ENCODE peak calls at places on chromosomes 5 and 9, in seven cellular contexts. M is foreskin fibroblast; Y is psoas muscle; N is AG04449; E is lower leg skin; L is CD8-positive, alpha-beta T cell; U is uterus. P is an unnamed sample.

GRCh38 chr9:132699926-132700325 is 29.7 kb downstream of the GTF3C4 start:
- DNase-seq in M (peak), Y (no peak), N (no peak), E (no peak), L (no peak), U (no peak), P (no peak)

GRCh38 chr5:139745121-139745799 is 50.3 kb upstream of the PSD2 start:
- DNase-seq in M (peak), Y (peak), N (peak), E (no peak), L (no peak), U (no peak), P (peak)

GRCh38 chr9:123735376-123735775 is 194.6 kb downstream of the DENND1A start:
- DNase-seq in M (no peak), Y (no peak), N (no peak), E (no peak), L (no peak), U (no peak), P (no peak)

GRCh38 chr5:138032028-138032571 is 779 bp downstream of the FAM13B start:
- DNase-seq in M (peak), Y (peak), N (no peak), E (peak), L (no peak), U (peak), P (peak)

GRCh38 chr5:77898385-77898784 is 122.2 kb upstream of the TBCA start:
- DNase-seq in M (no peak), Y (no peak), N (no peak), E (no peak), L (no peak), U (no peak), P (no peak)

GRCh38 chr5:105506692-105507277 is 1944.2 kb upstream of the NUDT12 start:
- DNase-seq in M (peak), Y (no peak), N (no peak), E (no peak), L (no peak), U (no peak), P (no peak)

GRCh38 chr9:133348763-133349573 is 950 bp downstream of the RPL7A start:
- DNase-seq in M (no peak), Y (no peak), N (no peak), E (no peak), L (no peak), U (no peak), P (no peak)

GRCh38 chr5:125559296-125559695 is 812.9 kb upstream of the ZNF608 start:
- DNase-seq in M (peak), Y (no peak), N (peak), E (no peak), L (no peak), U (peak), P (no peak)

GRCh38 chr9:16252631-16253030 is 617.8 kb downstream of the BNC2 start:
- DNase-seq in M (no peak), Y (no peak), N (no peak), E (no peak), L (no peak), U (no peak), P (no peak)

GRCh38 chr5:555058-555623 is 30.9 kb upstream of the SLC9A3 start:
- DNase-seq in M (no peak), Y (no peak), N (no peak), E (no peak), L (peak), U (no peak), P (no peak)

GRCh38 chr5:43017438-43017820 is 22.7 kb downstream of the ANXA2R start:
- DNase-seq in M (peak), Y (peak), N (no peak), E (no peak), L (peak), U (no peak), P (no peak)

GRCh38 chr5:72402959-72403628 is 82.9 kb downstream of the PTCD2 start:
- DNase-seq in M (peak), Y (no peak), N (no peak), E (no peak), L (no peak), U (peak), P (no peak)

GRCh38 chr5:57417981-57418380 is 64.6 kb downstream of the ACTBL2 start:
- DNase-seq in M (no peak), Y (no peak), N (no peak), E (no peak), L (no peak), U (no peak), P (no peak)

GRCh38 chr5:139669681-139670368 is 21.7 kb downstream of the CXXC5 start:
- DNase-seq in M (no peak), Y (no peak), N (no peak), E (no peak), L (peak), U (no peak), P (no peak)

GRCh38 chr5:141525659-141526058 is 36.8 kb downstream of the PCDHGC5 start:
- DNase-seq in M (no peak), Y (no peak), N (no peak), E (no peak), L (no peak), U (no peak), P (no peak)

GRCh38 chr9:7216004-7216821 is 458.4 kb downstream of the KDM4C start:
- DNase-seq in M (peak), Y (no peak), N (no peak), E (no peak), L (no peak), U (no peak), P (no peak)

GRCh38 chr9:114847492-114848417 is 41.9 kb upstream of the TNFSF15 start:
- DNase-seq in M (no peak), Y (no peak), N (no peak), E (no peak), L (no peak), U (no peak), P (no peak)

DNA sequence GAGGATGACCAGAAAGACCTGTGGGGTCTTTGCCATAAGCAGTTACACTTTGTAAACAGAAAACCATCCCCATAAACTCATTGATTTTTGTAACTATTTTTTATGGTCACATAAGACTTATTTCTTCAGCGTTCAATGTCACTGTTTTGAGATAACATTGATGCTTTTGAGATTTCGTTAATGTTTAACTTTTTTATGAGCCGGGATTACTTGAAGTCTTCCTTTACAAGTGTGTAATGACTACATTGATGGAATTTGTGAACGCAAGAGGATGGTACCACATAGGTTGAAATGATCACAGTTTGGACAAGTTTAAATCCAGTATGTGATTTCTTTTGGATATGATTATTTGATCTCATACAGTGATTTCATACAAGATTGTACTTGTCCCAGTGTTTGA is 1.8 kb downstream of the SLC12A2 start:
- DNase-seq in M (no peak), Y (no peak), N (no peak), E (no peak), L (no peak), U (no peak), P (no peak)
- H3K4me3 ChIP-seq in M (peak), Y (peak), N (peak), E (no peak), L (no peak), U (peak), P (peak)

GRCh38 chr9:127930298-127931091 is at the start of gene PIP5KL1:
- DNase-seq in M (peak), Y (peak), N (no peak), E (no peak), L (peak), U (peak), P (peak)
- H3K4me3 ChIP-seq in M (peak), Y (peak), N (peak), E (peak), L (peak), U (peak), P (peak)

GRCh38 chr9:33708441-33708840 is 86.9 kb upstream of the PRSS3 start:
- DNase-seq in M (no peak), Y (no peak), N (no peak), E (no peak), L (no peak), U (no peak), P (no peak)

GRCh38 chr9:33703430-33704096 is 91.8 kb upstream of the PRSS3 start:
- DNase-seq in M (no peak), Y (no peak), N (no peak), E (no peak), L (no peak), U (no peak), P (no peak)

GRCh38 chr9:33714989-33715388 is 80.4 kb upstream of the PRSS3 start:
- DNase-seq in M (no peak), Y (no peak), N (no peak), E (no peak), L (no peak), U (no peak), P (no peak)

GRCh38 chr9:33709241-33709640 is 86.1 kb upstream of the PRSS3 start:
- DNase-seq in M (no peak), Y (no peak), N (no peak), E (no peak), L (no peak), U (no peak), P (no peak)
- H3K4me3 ChIP-seq in M (no peak), Y (no peak), N (no peak), E (no peak), L (no peak), U (no peak), P (no peak)

DNA sequence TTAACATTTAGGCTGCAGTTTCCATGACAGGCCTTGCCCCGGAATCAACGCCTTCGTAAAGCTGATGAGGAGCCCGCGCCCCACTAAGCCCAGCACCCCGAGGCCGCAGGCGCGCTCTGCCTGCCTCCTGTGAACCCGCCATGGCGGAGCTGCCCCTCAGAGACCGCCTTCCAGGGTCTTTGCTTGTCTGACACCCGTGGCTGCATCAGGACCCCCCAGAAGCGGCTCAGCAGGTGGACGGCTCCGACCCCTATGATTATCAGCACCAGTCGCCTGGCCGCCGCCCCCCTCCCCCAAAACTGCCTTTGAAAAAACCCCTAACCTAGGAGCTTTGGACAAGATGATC is 507 bp upstream of the DPH7 start:
- DNase-seq in M (no peak), Y (peak), N (no peak), E (no peak), L (no peak), U (no peak), P (no peak)
- H3K4me3 ChIP-seq in M (peak), Y (peak), N (peak), E (no peak), L (peak), U (peak), P (peak)

GRCh38 chr9:87601595-87601994 is 103.9 kb downstream of the DAPK1 start:
- DNase-seq in M (no peak), Y (no peak), N (no peak), E (no peak), L (no peak), U (no peak), P (no peak)

GRCh38 chr9:87603854-87604490 is 106.3 kb downstream of the DAPK1 start:
- DNase-seq in M (no peak), Y (no peak), N (no peak), E (no peak), L (no peak), U (no peak), P (no peak)

GRCh38 chr9:87604886-87605588 is 107.4 kb downstream of the DAPK1 start:
- DNase-seq in M (no peak), Y (no peak), N (no peak), E (no peak), L (no peak), U (no peak), P (no peak)

GRCh38 chr9:87601175-87601574 is 103.5 kb downstream of the DAPK1 start:
- DNase-seq in M (no peak), Y (peak), N (no peak), E (peak), L (no peak), U (no peak), P (no peak)

GRCh38 chr9:87602933-87603643 is 105.4 kb downstream of the DAPK1 start:
- DNase-seq in M (no peak), Y (no peak), N (no peak), E (no peak), L (no peak), U (no peak), P (no peak)
- H3K4me3 ChIP-seq in M (no peak), Y (no peak), N (no peak), E (no peak), L (no peak), U (no peak), P (no peak)

DNA sequence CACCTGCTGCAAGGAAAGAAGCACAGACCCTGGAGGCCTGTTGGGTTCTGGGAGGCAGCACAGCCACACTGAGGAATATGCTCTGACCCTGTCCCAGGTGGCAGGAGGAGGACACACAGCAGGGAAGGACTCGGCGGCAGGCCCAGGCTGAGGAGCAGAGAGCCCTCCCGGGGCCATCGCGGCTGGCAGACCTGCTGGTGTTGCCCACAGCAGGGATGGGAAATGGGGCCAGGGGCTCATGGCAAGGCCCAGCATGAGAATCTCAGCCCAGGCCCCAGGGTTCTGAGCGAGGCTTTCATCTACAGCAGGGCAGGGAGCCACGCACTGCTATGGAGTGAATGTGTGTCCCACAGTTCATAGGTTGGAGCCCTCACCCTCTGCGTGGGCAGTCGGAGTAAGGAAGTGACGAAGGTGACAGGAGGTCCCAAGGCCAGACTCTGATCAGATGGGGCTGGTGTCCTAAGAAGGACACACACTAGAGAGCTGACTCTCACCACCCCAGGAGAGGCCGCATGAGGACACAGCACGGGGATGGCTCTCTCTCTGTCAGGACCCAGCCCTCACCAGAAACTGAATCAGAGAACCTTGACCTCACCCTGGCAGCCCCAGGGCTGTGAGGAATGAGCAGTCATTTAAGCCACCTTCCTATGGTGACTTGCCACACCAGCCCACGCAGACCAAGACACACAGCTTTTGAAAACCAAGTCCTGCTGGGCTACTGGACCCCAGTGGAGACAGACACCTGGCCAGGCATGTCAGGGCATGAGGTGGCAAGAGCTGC is 10.3 kb upstream of the GPSM1 start:
- DNase-seq in M (peak), Y (no peak), N (no peak), E (no peak), L (no peak), U (no peak), P (no peak)
- H3K4me3 ChIP-seq in M (no peak), Y (no peak), N (no peak), E (no peak), L (no peak), U (no peak), P (no peak)

GRCh38 chr5:1562599-1562998 is 38.8 kb upstream of the LPCAT1 start:
- DNase-seq in M (no peak), Y (no peak), N (no peak), E (no peak), L (no peak), U (no peak), P (no peak)

GRCh38 chr5:1563051-1563461 is 39.3 kb upstream of the LPCAT1 start:
- DNase-seq in M (no peak), Y (no peak), N (no peak), E (no peak), L (no peak), U (no peak), P (no peak)

GRCh38 chr5:1564182-1564748 is 40.5 kb upstream of the LPCAT1 start:
- DNase-seq in M (peak), Y (no peak), N (no peak), E (peak), L (no peak), U (no peak), P (peak)

GRCh38 chr5:1564824-1565736 is 41.3 kb upstream of the LPCAT1 start:
- DNase-seq in M (no peak), Y (no peak), N (no peak), E (no peak), L (no peak), U (no peak), P (no peak)

DNA sequence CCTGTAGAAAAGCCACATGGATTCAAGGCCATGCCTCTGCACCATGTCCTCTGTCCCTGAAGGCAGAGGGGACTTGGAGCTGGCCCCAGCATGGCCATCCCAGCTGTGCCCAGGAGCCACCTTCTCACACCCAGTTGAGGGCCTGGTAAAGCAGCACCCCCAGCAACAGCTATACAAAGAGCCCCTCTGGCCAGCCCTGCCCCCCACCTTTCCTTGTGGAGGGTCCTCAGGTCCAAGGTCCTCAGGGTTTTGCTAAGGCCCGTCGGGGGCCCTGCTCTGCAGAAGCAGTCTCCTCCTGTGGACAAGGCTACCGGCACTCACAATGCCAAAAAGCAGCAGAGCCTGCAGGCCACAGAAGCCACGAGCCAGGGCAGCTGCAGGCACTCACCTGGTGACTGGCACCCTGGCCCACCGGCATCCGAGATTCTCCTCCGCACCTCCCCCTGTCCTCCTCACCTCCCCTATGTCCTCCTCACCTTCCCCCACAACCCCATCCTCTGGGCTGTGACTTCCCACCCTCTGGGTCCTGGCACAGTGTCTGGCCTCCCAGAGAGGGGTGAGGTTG is 39.9 kb upstream of the LPCAT1 start:
- DNase-seq in M (no peak), Y (no peak), N (no peak), E (no peak), L (no peak), U (no peak), P (no peak)
- H3K4me3 ChIP-seq in M (no peak), Y (no peak), N (no peak), E (no peak), L (no peak), U (no peak), P (no peak)

GRCh38 chr9:22009563-22009867 is 410 bp upstream of the CDKN2B start:
- DNase-seq in M (no peak), Y (no peak), N (no peak), E (no peak), L (no peak), U (no peak), P (no peak)
- H3K4me3 ChIP-seq in M (peak), Y (peak), N (peak), E (no peak), L (peak), U (peak), P (peak)

P was measured in right atrium auricular region.